ENCODE peak calls at places on chromosomes 7 and 10, in ten cellular contexts. H is colonic mucosa; Z is choroid plexus epithelial cell; M is IMR-90; B is AG04450; R is NB4; X is Panc1; O is A673; Q is keratinocyte; Y is CD8-positive, alpha-beta T cell. S is an unnamed sample.

GRCh38 chr7:31710171-31710570 is 23.2 kb downstream of the PPP1R17 start:
- DNase-seq in X (no peak), O (no peak), Q (no peak), B (no peak), Z (no peak), M (no peak), Y (no peak), R (no peak), H (no peak), S (no peak)

GRCh38 chr7:2668401-2668800 is 19.6 kb upstream of the AMZ1 start:
- DNase-seq in R (no peak), Y (no peak), M (peak), Z (peak), H (no peak), B (peak), O (no peak), Q (no peak), X (no peak), S (peak)

GRCh38 chr10:119211176-119211575 is 3.8 kb downstream of the GRK5 start:
- DNase-seq in O (no peak), Z (peak), M (peak), H (no peak), R (no peak), X (no peak), Q (no peak), B (no peak), Y (no peak), S (peak)

GRCh38 chr10:12465385-12466136 is 116.2 kb downstream of the CAMK1D start:
- DNase-seq in R (no peak), O (no peak), Y (no peak), M (peak), Q (no peak), Z (peak), B (no peak), X (no peak), H (no peak), S (no peak)

GRCh38 chr7:73815436-73815835 is 15.4 kb upstream of the CLDN4 start:
- DNase-seq in Z (no peak), R (no peak), Y (no peak), B (no peak), O (no peak), H (peak), Q (no peak), M (no peak), X (no peak), S (no peak)

GRCh38 chr10:128505346-128505745 is 379.1 kb upstream of the MKI67 start:
- DNase-seq in Y (no peak), B (no peak), H (no peak), Q (no peak), Z (no peak), R (no peak), M (no peak), O (no peak), X (no peak), S (no peak)

GRCh38 chr10:80197972-80198591 is 7.3 kb downstream of the ANXA11 start:
- DNase-seq in Z (no peak), H (no peak), O (no peak), X (no peak), R (no peak), Q (no peak), B (no peak), M (no peak), Y (no peak), S (no peak)

GRCh38 chr10:88116491-88116890 is 253.1 kb downstream of the PTEN start:
- DNase-seq in Z (no peak), Y (no peak), M (peak), X (no peak), O (no peak), R (peak), B (no peak), H (no peak), Q (no peak), S (no peak)

GRCh38 chr7:128404826-128405344 is 4.9 kb downstream of the IMPDH1 start:
- DNase-seq in R (peak), Z (no peak), Q (no peak), B (no peak), Y (no peak), O (no peak), M (peak), H (peak), X (no peak), S (no peak)

GRCh38 chr7:17474724-17475344 is 176.4 kb downstream of the AHR start:
- DNase-seq in B (no peak), Q (no peak), Y (no peak), R (peak), H (no peak), Z (no peak), O (peak), X (no peak), M (no peak), S (no peak)

GRCh38 chr10:132448248-132448731 is 51.3 kb downstream of the PWWP2B start:
- DNase-seq in H (peak), Z (no peak), Y (peak), O (peak), R (peak), M (no peak), Q (peak), B (no peak), X (peak), S (peak)

GRCh38 chr10:88810196-88810961 is 7.8 kb downstream of the LIPM start:
- DNase-seq in Q (peak), X (peak), Z (peak), M (peak), O (peak), R (peak), Y (peak), B (peak), H (peak), S (peak)

GRCh38 chr7:2431260-2431867 is 28.0 kb downstream of the CHST12 start:
- DNase-seq in Z (no peak), H (no peak), Y (peak), R (peak), O (peak), Q (no peak), B (no peak), M (no peak), X (no peak), S (no peak)

GRCh38 chr10:83083866-83084265 is 1055.4 kb upstream of the GHITM start:
- DNase-seq in H (no peak), B (no peak), Z (no peak), Y (no peak), R (no peak), Q (no peak), X (no peak), M (no peak), O (no peak), S (no peak)

GRCh38 chr7:155247479-155248365 is 50.0 kb upstream of the INSIG1 start:
- DNase-seq in O (no peak), R (no peak), B (no peak), H (no peak), Q (no peak), Y (no peak), Z (no peak), M (peak), X (no peak), S (no peak)

GRCh38 chr10:68900427-68901105 is 549 bp upstream of the DDX50 start:
- DNase-seq in X (peak), M (peak), Y (no peak), H (no peak), B (peak), O (no peak), Z (peak), R (no peak), Q (no peak), S (no peak)

GRCh38 chr7:155183655-155184054 is 113.5 kb downstream of the HTR5A start:
- DNase-seq in R (no peak), M (no peak), H (no peak), Q (no peak), X (no peak), B (no peak), Y (no peak), Z (no peak), O (no peak), S (no peak)

GRCh38 chr10:33524966-33525365 is 190.5 kb upstream of the NRP1 start:
- DNase-seq in Z (peak), R (no peak), Q (no peak), X (no peak), H (no peak), Y (no peak), O (no peak), B (peak), M (peak), S (no peak)

GRCh38 chr7:42123716-42124115 is 113.3 kb downstream of the GLI3 start:
- DNase-seq in Y (no peak), Q (no peak), R (no peak), X (no peak), B (no peak), O (no peak), Z (no peak), M (no peak), H (no peak), S (no peak)

GRCh38 chr7:41508755-41509154 is 194.1 kb downstream of the INHBA start:
- DNase-seq in R (no peak), Z (peak), Q (no peak), Y (no peak), B (no peak), H (no peak), X (peak), M (no peak), O (no peak), S (no peak)

GRCh38 chr10:122157451-122157850 is 113.6 kb upstream of the BTBD16 start:
- DNase-seq in H (no peak), M (peak), B (no peak), Q (no peak), O (no peak), X (no peak), Y (no peak), R (no peak), Z (no peak), S (no peak)

GRCh38 chr10:116665541-116666125 is 44.9 kb downstream of the PNLIPRP2 start:
- DNase-seq in M (peak), Q (no peak), B (no peak), O (no peak), R (no peak), X (no peak), Y (no peak), H (no peak), Z (no peak), S (peak)

GRCh38 chr10:121524138-121524817 is 74.0 kb downstream of the FGFR2 start:
- DNase-seq in H (no peak), Z (no peak), R (no peak), Y (no peak), X (no peak), B (no peak), O (no peak), Q (no peak), M (no peak), S (no peak)

GRCh38 chr10:70293169-70293813 is 9.5 kb upstream of the NPFFR1 start:
- DNase-seq in X (no peak), Q (no peak), H (no peak), B (no peak), O (no peak), Y (no peak), Z (no peak), R (no peak), M (no peak), S (no peak)

GRCh38 chr10:89074120-89074519 is 83.5 kb downstream of the FAS start:
- DNase-seq in H (no peak), Y (no peak), R (no peak), X (no peak), Z (peak), Q (no peak), B (no peak), M (no peak), O (no peak), S (peak)

GRCh38 chr10:130748409-130749057 is 563.0 kb downstream of the TCERG1L start:
- DNase-seq in R (no peak), O (no peak), M (no peak), H (no peak), Y (no peak), X (no peak), B (no peak), Q (no peak), Z (no peak), S (no peak)

GRCh38 chr7:107045195-107045960 is 873 bp downstream of the PRKAR2B start:
- DNase-seq in X (no peak), Z (no peak), H (no peak), B (no peak), M (peak), O (peak), R (peak), Q (no peak), Y (no peak), S (no peak)

GRCh38 chr10:75540357-75541335 is 109.2 kb downstream of the LRMDA start:
- DNase-seq in Y (no peak), Z (no peak), M (no peak), H (no peak), R (no peak), B (no peak), O (no peak), X (no peak), Q (no peak), S (no peak)

GRCh38 chr7:140696679-140697446 is at the start of gene NDUFB2:
- DNase-seq in H (peak), R (peak), Y (peak), B (no peak), X (peak), O (peak), Z (peak), Q (peak), M (peak), S (peak)

GRCh38 chr7:111301891-111302290 is 211.0 kb downstream of the LRRN3 start:
- DNase-seq in Y (no peak), M (peak), Q (no peak), X (no peak), O (no peak), Z (peak), H (no peak), R (no peak), B (no peak), S (no peak)

GRCh38 chr7:135665072-135665471 is 2.8 kb downstream of the STMP1 start:
- DNase-seq in M (no peak), Z (no peak), X (no peak), R (no peak), Q (no peak), H (no peak), O (no peak), Y (no peak), B (no peak), S (no peak)

GRCh38 chr10:84825330-84825729 is 496.9 kb downstream of the CCSER2 start:
- DNase-seq in B (no peak), H (no peak), R (no peak), Q (no peak), Z (peak), M (peak), Y (no peak), O (peak), X (no peak), S (no peak)

GRCh38 chr10:5508161-5508604 is 8.8 kb upstream of the CALML5 start:
- DNase-seq in B (no peak), Z (no peak), M (no peak), H (no peak), X (no peak), Y (no peak), Q (no peak), R (no peak), O (no peak), S (no peak)

DNA sequence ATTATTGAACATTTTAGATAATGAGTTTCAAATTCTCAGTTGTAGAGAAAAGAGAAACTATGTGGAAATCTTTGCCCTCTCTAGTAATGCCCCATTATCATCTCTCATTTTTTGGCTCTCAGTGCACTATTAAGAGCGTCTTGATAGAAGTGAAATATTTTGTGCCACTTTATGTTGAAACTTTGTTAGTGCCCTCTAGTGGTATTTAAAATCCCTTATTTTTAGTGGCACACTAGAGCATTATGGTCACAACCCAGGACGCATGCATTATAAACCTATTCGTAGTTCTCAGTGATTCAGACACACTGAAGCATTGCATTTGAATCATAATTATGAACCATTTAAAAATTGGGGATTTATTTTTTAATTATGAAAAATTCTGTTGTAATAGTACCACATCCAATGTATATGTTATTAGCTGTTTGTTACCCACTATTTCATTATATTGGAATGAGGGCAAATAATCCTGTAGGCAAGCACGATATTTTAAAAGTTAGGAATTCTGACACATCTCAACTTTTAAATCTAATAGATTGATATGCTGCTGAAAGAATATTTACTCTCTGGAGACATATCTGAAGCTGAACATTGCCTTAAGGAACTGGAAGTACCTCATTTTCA is 21.9 kb downstream of the PDCD4 start:
- DNase-seq in X (no peak), B (no peak), H (no peak), R (peak), Y (no peak), Q (no peak), Z (peak), M (peak), O (peak), S (peak)
- TF ChIP-seq CTCF in X (peak), B (peak), H (no peak), R (peak), Y (peak), Q (no peak), Z (peak), M (peak), O (peak), S (peak)

GRCh38 chr7:43868181-43868580 is 1.1 kb downstream of the MRPS24 start:
- DNase-seq in M (no peak), Z (no peak), B (no peak), R (no peak), Y (no peak), Q (no peak), X (no peak), H (peak), O (no peak), S (no peak)
- H3K4me3 ChIP-seq in M (peak), Z (peak), B (peak), R (peak), Y (no peak), Q (peak), X (peak), H (peak), O (peak), S (peak)

GRCh38 chr10:74153123-74153522 is 2.1 kb downstream of the ADK start:
- DNase-seq in R (no peak), O (peak), Y (no peak), Q (no peak), M (peak), X (no peak), H (no peak), Z (peak), B (no peak), S (peak)
- TF ChIP-seq CTCF in R (no peak), O (peak), Y (no peak), Q (peak), M (peak), X (no peak), H (no peak), Z (peak), B (peak), S (peak)

GRCh38 chr7:6639032-6639431 is 1.9 kb downstream of the ZNF316 start:
- DNase-seq in Q (no peak), Z (no peak), M (no peak), H (no peak), Y (no peak), O (no peak), X (no peak), R (no peak), B (no peak), S (no peak)
- H3K4me3 ChIP-seq in Q (no peak), Z (no peak), M (no peak), H (no peak), Y (no peak), O (no peak), X (no peak), R (peak), B (peak), S (peak)

S was measured in fibroblast of the aortic adventitia.